ENCODE peak calls at places on chromosomes 12 and 14, in nine cellular contexts. D is ovary, Q is heart right ventricle, T is mammary epithelial cell, V is GM23338, C is GM23248, G is left lung, W is thoracic aorta, U is substantia nigra. K is an unnamed sample.

GRCh38 chr12:92244036-92244435 is 98.4 kb upstream of the BTG1 start:
- DNase-seq in D (peak), Q (peak), T (no peak), V (peak), C (peak), G (no peak), W (no peak), U (no peak), K (no peak)

GRCh38 chr12:46451276-46452021 is 78.9 kb upstream of the SLC38A2 start:
- DNase-seq in D (no peak), Q (no peak), T (no peak), V (no peak), C (peak), G (no peak), W (no peak), U (no peak), K (no peak)

GRCh38 chr12:39660101-39660500 is 40.5 kb upstream of the ABCD2 start:
- DNase-seq in D (no peak), Q (no peak), T (no peak), V (peak), C (no peak), G (no peak), W (no peak), U (no peak), K (no peak)

GRCh38 chr12:129110575-129110974 is 257.3 kb downstream of the GLT1D1 start:
- DNase-seq in D (no peak), Q (no peak), T (no peak), V (no peak), C (no peak), G (peak), W (no peak), U (no peak), K (no peak)

GRCh38 chr12:132731574-132731973 is 20.9 kb downstream of the PGAM5 start:
- DNase-seq in D (no peak), Q (no peak), T (no peak), V (no peak), C (no peak), G (peak), W (no peak), U (no peak), K (no peak)

GRCh38 chr12:42541965-42542364 is 47.6 kb downstream of the PRICKLE1 start:
- DNase-seq in D (no peak), Q (no peak), T (no peak), V (no peak), C (no peak), G (no peak), W (no peak), U (no peak), K (no peak)

GRCh38 chr12:120849765-120850164 is 54.4 kb downstream of the SPPL3 start:
- DNase-seq in D (no peak), Q (peak), T (peak), V (no peak), C (peak), G (no peak), W (no peak), U (no peak), K (no peak)

GRCh38 chr12:1078002-1078401 is 87.0 kb downstream of the ERC1 start:
- DNase-seq in D (no peak), Q (no peak), T (no peak), V (no peak), C (no peak), G (no peak), W (no peak), U (no peak), K (no peak)

GRCh38 chr14:93007225-93007997 is 84.5 kb downstream of the CHGA start:
- DNase-seq in D (no peak), Q (peak), T (peak), V (no peak), C (peak), G (peak), W (peak), U (no peak), K (no peak)

GRCh38 chr12:126952106-126953007 is 1314.6 kb upstream of the TMEM132C start:
- DNase-seq in D (no peak), Q (no peak), T (no peak), V (no peak), C (no peak), G (no peak), W (no peak), U (no peak), K (no peak)

GRCh38 chr12:88946377-88946997 is 366.2 kb upstream of the KITLG start:
- DNase-seq in D (no peak), Q (peak), T (peak), V (no peak), C (peak), G (no peak), W (no peak), U (no peak), K (no peak)

GRCh38 chr12:5915511-5915910 is 29.5 kb downstream of the ANO2 start:
- DNase-seq in D (no peak), Q (no peak), T (no peak), V (no peak), C (no peak), G (no peak), W (no peak), U (no peak), K (no peak)

GRCh38 chr14:103123128-103123633 is at the start of gene TNFAIP2:
- DNase-seq in D (no peak), Q (peak), T (no peak), V (peak), C (peak), G (peak), W (no peak), U (no peak), K (no peak)

GRCh38 chr14:32620303-32620702 is 291.2 kb downstream of the AKAP6 start:
- DNase-seq in D (no peak), Q (no peak), T (peak), V (no peak), C (peak), G (no peak), W (no peak), U (no peak), K (no peak)

GRCh38 chr14:89750206-89750867 is 204.2 kb downstream of the EFCAB11 start:
- DNase-seq in D (no peak), Q (no peak), T (no peak), V (no peak), C (peak), G (no peak), W (no peak), U (no peak), K (no peak)

GRCh38 chr14:52395728-52396127 is 81.6 kb downstream of the PTGER2 start:
- DNase-seq in D (no peak), Q (no peak), T (no peak), V (no peak), C (no peak), G (no peak), W (no peak), U (no peak), K (no peak)

GRCh38 chr14:22448905-22449611 is 140.0 kb downstream of the DAD1 start:
- DNase-seq in D (no peak), Q (no peak), T (peak), V (no peak), C (peak), G (no peak), W (no peak), U (no peak), K (no peak)

GRCh38 chr12:31859232-31859977 is 99.8 kb upstream of the RESF1 start:
- DNase-seq in D (no peak), Q (no peak), T (no peak), V (no peak), C (no peak), G (no peak), W (no peak), U (no peak), K (no peak)

GRCh38 chr14:102568115-102568614 is 24.3 kb upstream of the RCOR1 start:
- DNase-seq in D (no peak), Q (no peak), T (peak), V (peak), C (no peak), G (no peak), W (no peak), U (no peak), K (no peak)

GRCh38 chr12:57226588-57227314 is 2.8 kb upstream of the SHMT2 start:
- DNase-seq in D (no peak), Q (no peak), T (no peak), V (peak), C (no peak), G (peak), W (no peak), U (no peak), K (no peak)

GRCh38 chr12:124510301-124510970 is 57.0 kb downstream of the NCOR2 start:
- DNase-seq in D (no peak), Q (no peak), T (no peak), V (peak), C (no peak), G (no peak), W (no peak), U (peak), K (no peak)

GRCh38 chr12:22287776-22288621 is 46.5 kb downstream of the ST8SIA1 start:
- DNase-seq in D (no peak), Q (no peak), T (peak), V (peak), C (peak), G (no peak), W (no peak), U (no peak), K (no peak)

GRCh38 chr14:22479781-22480464 is 109.1 kb downstream of the DAD1 start:
- DNase-seq in D (no peak), Q (no peak), T (no peak), V (no peak), C (no peak), G (no peak), W (no peak), U (no peak), K (no peak)

GRCh38 chr14:99729991-99730875 is 46.1 kb downstream of the CYP46A1 start:
- DNase-seq in D (peak), Q (peak), T (no peak), V (peak), C (peak), G (peak), W (no peak), U (peak), K (peak)

GRCh38 chr12:74334770-74335169 is 202.9 kb upstream of the ATXN7L3B start:
- DNase-seq in D (no peak), Q (no peak), T (no peak), V (peak), C (no peak), G (no peak), W (no peak), U (no peak), K (no peak)

GRCh38 chr12:62308201-62308600 is 48.0 kb downstream of the USP15 start:
- DNase-seq in D (no peak), Q (no peak), T (no peak), V (no peak), C (no peak), G (no peak), W (no peak), U (no peak), K (no peak)

GRCh38 chr12:74977832-74978481 is 231.7 kb downstream of the KCNC2 start:
- DNase-seq in D (no peak), Q (no peak), T (no peak), V (no peak), C (no peak), G (no peak), W (no peak), U (no peak), K (no peak)

GRCh38 chr12:127262658-127263057 is 1004.3 kb upstream of the TMEM132C start:
- DNase-seq in D (no peak), Q (no peak), T (no peak), V (no peak), C (no peak), G (no peak), W (no peak), U (no peak), K (no peak)

GRCh38 chr12:80716711-80717469 is at the start of gene MYF5:
- DNase-seq in D (no peak), Q (no peak), T (no peak), V (peak), C (no peak), G (peak), W (no peak), U (no peak), K (no peak)

GRCh38 chr12:80715850-80716249 is 862 bp upstream of the MYF5 start:
- DNase-seq in D (no peak), Q (no peak), T (no peak), V (peak), C (no peak), G (no peak), W (no peak), U (no peak), K (no peak)

GRCh38 chr12:80720516-80720915 is 3.8 kb downstream of the MYF5 start:
- DNase-seq in D (no peak), Q (no peak), T (no peak), V (no peak), C (no peak), G (no peak), W (no peak), U (no peak), K (no peak)

DNA sequence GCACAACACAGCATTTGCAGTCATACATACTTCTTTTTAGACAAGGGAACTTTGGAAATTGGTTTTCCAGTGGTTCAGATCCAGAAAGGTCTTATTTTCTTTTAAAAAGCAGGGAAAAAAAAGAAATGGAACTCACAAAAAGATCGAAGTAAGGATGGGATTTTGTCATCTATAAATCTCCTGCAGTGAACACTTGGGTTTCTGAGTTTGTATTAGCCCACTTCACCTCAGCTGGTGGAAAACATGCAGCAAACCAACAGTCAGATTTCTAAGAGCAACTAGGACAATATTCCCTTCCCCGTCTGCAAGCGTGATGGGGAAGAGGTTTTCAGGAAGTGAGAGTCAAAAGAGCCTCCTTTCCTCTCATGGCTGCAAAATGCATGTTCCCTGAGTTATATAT is 4.6 kb downstream of the MYF5 start:
- DNase-seq in D (no peak), Q (no peak), T (no peak), V (no peak), C (no peak), G (no peak), W (no peak), U (no peak), K (no peak)
- H3K27ac ChIP-seq in D (no peak), Q (no peak), T (no peak), V (no peak), C (no peak), G (no peak), W (no peak), U (no peak), K (no peak)

DNA sequence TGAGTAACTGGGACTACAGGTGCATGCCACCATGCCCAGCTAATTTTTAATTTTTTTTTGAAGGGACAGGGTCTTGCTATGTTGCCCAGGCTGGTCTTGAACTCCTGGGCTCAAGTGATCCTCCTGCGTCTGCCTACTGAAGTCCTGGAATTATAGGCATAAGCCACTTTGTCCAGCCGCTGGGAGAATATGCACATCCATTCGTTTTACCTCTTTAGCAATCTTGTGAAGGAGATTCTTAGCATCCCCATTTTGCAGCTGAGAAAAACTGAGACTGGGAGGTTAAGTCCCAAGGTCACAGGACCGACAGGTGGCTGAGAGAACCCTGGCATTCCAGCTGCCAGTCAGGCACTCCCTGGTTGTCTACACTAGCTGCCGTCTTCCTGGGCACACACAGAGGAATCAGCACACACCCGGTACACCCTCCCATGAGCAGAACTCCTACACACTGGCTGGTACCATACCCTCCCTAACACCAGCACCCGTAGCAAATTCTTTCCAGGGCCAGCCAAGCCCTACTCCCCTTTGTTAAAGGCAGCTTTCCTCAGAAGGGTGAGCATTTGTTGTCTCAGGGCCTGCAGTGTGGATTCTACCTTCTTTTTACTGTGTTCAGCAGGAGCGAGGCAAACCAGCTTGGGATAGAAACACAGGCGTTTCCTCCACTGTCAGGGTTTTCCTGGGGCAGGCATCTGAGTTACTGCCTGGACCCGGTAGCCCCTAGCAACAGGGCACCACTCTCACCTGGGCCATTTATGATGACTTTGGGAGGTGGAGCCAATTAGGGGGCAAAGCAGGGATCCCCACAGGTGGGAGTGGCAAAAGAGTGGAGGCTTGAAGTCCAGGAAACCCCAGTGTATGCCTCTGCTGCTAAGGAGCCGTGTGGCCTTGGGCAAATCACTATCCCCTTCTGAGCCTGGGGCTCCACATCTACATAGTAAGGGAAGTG is 70.2 kb downstream of the IRF2BPL start:
- DNase-seq in D (no peak), Q (no peak), T (peak), V (peak), C (no peak), G (no peak), W (no peak), U (no peak), K (no peak)
- H3K27ac ChIP-seq in D (peak), Q (peak), T (peak), V (peak), C (peak), G (no peak), W (peak), U (no peak), K (no peak)

GRCh38 chr14:105508069-105508468 is 17.0 kb downstream of the TEDC1 start:
- DNase-seq in D (no peak), Q (no peak), T (no peak), V (no peak), C (no peak), G (peak), W (no peak), U (no peak), K (no peak)
- H3K27ac ChIP-seq in D (no peak), Q (no peak), T (no peak), V (no peak), C (no peak), G (no peak), W (no peak), U (no peak), K (no peak)

GRCh38 chr14:75142494-75142893 is 15.6 kb upstream of the NEK9 start:
- DNase-seq in D (no peak), Q (no peak), T (no peak), V (no peak), C (no peak), G (no peak), W (no peak), U (no peak), K (no peak)

GRCh38 chr14:75140620-75141019 is 13.8 kb upstream of the NEK9 start:
- DNase-seq in D (no peak), Q (no peak), T (no peak), V (no peak), C (no peak), G (no peak), W (no peak), U (no peak), K (no peak)

GRCh38 chr14:75139185-75139584 is 12.3 kb upstream of the NEK9 start:
- DNase-seq in D (no peak), Q (no peak), T (no peak), V (no peak), C (no peak), G (no peak), W (no peak), U (no peak), K (no peak)

GRCh38 chr14:75141967-75142366 is 15.1 kb upstream of the NEK9 start:
- DNase-seq in D (no peak), Q (no peak), T (peak), V (peak), C (peak), G (no peak), W (no peak), U (no peak), K (no peak)

GRCh38 chr14:75141062-75141461 is 14.2 kb upstream of the NEK9 start:
- DNase-seq in D (no peak), Q (no peak), T (no peak), V (no peak), C (no peak), G (no peak), W (no peak), U (no peak), K (no peak)
- H3K27ac ChIP-seq in D (no peak), Q (peak), T (no peak), V (no peak), C (no peak), G (no peak), W (no peak), U (peak), K (no peak)

DNA sequence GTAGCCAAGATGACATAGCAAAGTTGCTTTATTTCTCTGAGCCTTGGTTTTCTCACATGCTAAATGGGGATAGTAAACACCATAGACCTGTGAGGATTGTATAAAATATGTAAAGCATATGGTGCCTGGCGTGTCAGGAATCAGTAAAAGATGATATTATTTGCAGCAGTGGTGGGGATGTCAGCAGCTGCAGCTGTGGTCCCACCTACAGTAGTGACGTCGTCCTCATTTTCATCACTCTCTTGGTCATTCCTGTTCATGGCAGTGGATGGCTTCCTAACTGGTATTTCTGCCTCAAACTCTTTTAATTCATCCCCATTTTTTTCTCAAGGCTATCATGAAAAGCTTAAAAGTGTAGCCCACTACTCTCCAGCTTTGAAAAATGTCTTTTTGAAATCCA is 12.1 kb downstream of the BMAL2 start:
- DNase-seq in D (no peak), Q (no peak), T (no peak), V (no peak), C (peak), G (no peak), W (no peak), U (no peak), K (no peak)
- H3K27ac ChIP-seq in D (no peak), Q (no peak), T (peak), V (peak), C (peak), G (no peak), W (no peak), U (no peak), K (no peak)

GRCh38 chr14:71648725-71649124 is 283.5 kb upstream of the RGS6 start:
- DNase-seq in D (no peak), Q (no peak), T (no peak), V (no peak), C (no peak), G (no peak), W (no peak), U (no peak), K (no peak)
- H3K27ac ChIP-seq in D (no peak), Q (no peak), T (no peak), V (no peak), C (no peak), G (no peak), W (no peak), U (no peak), K (no peak)

GRCh38 chr12:3218150-3218845 is 141.1 kb downstream of the TSPAN9 start:
- DNase-seq in D (peak), Q (peak), T (peak), V (no peak), C (peak), G (peak), W (peak), U (no peak), K (no peak)
- H3K27ac ChIP-seq in D (peak), Q (peak), T (peak), V (no peak), C (peak), G (peak), W (peak), U (no peak), K (no peak)

K was measured in caudate nucleus.